ENCODE peak calls at places on chromosomes 11 and 22, in eight cellular contexts. U is LoVo; V is HT1080; G is immature natural killer cell; N is stimulated activated naive B cell treated with anti-CD40 and anti-IgM and Interleukin-4, amounts not matched to agents 10 μg/mL and 1 μg/mL and 100 μg/mL, for 72 hours; S is hepatocyte; Q is midbrain; E is activated T-cell treated with anti-CD3 and anti-CD28 coated beads, Interleukin-2, amount 50 U/mL, for 72 hours. L is an unnamed sample.

GRCh38 chr11:8352852-8353505 is 89.3 kb upstream of the LMO1 start:
- DNase-seq in U (peak), V (peak), G (no peak), N (no peak), S (no peak), Q (no peak), E (no peak), L (no peak)

GRCh38 chr11:110883266-110883665 is 171.0 kb upstream of the ARHGAP20 start:
- DNase-seq in U (no peak), V (no peak), G (no peak), N (no peak), S (no peak), Q (peak), E (no peak), L (no peak)

GRCh38 chr11:57641426-57641825 is 8.3 kb downstream of the YPEL4 start:
- DNase-seq in U (peak), V (peak), G (peak), N (no peak), S (peak), Q (peak), E (no peak), L (no peak)

GRCh38 chr11:103109818-103110388 is 677 bp downstream of the DYNC2H1 start:
- DNase-seq in U (no peak), V (no peak), G (no peak), N (no peak), S (no peak), Q (no peak), E (peak), L (peak)

GRCh38 chr11:132785878-132786277 is 746.4 kb downstream of the OPCML start:
- DNase-seq in U (no peak), V (no peak), G (no peak), N (no peak), S (no peak), Q (no peak), E (no peak), L (no peak)

GRCh38 chr11:8233691-8234424 is 29.8 kb downstream of the LMO1 start:
- DNase-seq in U (no peak), V (peak), G (no peak), N (no peak), S (peak), Q (no peak), E (no peak), L (no peak)

GRCh38 chr11:81907996-81908395 is 825.7 kb downstream of the FAM181B start:
- DNase-seq in U (no peak), V (no peak), G (no peak), N (no peak), S (no peak), Q (no peak), E (no peak), L (no peak)

GRCh38 chr22:41197808-41198585 is 7.1 kb upstream of the L3MBTL2 start:
- DNase-seq in U (peak), V (peak), G (no peak), N (no peak), S (peak), Q (no peak), E (peak), L (no peak)

GRCh38 chr22:46355369-46355995 is 20.0 kb downstream of the TRMU start:
- DNase-seq in U (peak), V (peak), G (peak), N (peak), S (peak), Q (peak), E (peak), L (peak)

GRCh38 chr22:26689553-26690301 is 32.3 kb downstream of the MIAT start:
- DNase-seq in U (no peak), V (no peak), G (no peak), N (no peak), S (no peak), Q (peak), E (no peak), L (no peak)

GRCh38 chr11:8717876-8718753 is 35.5 kb downstream of the RPL27A start:
- DNase-seq in U (no peak), V (peak), G (no peak), N (peak), S (peak), Q (peak), E (no peak), L (no peak)

GRCh38 chr22:20299736-20300136 is 20.1 kb downstream of the DGCR6L start:
- DNase-seq in U (peak), V (no peak), G (no peak), N (no peak), S (peak), Q (no peak), E (no peak), L (no peak)

GRCh38 chr22:41094036-41094435 is 1.6 kb downstream of the EP300 start:
- DNase-seq in U (no peak), V (peak), G (no peak), N (no peak), S (peak), Q (no peak), E (peak), L (no peak)

GRCh38 chr22:31248138-31248745 is 36.1 kb downstream of the LIMK2 start:
- DNase-seq in U (peak), V (peak), G (peak), N (no peak), S (peak), Q (peak), E (peak), L (peak)

GRCh38 chr11:76424379-76424778 is 20.4 kb upstream of the EMSY start:
- DNase-seq in U (no peak), V (no peak), G (no peak), N (peak), S (no peak), Q (no peak), E (peak), L (no peak)

GRCh38 chr11:44989831-44990566 is 39.3 kb upstream of the TP53I11 start:
- DNase-seq in U (no peak), V (no peak), G (no peak), N (no peak), S (no peak), Q (no peak), E (no peak), L (no peak)

GRCh38 chr11:77547863-77548551 is 41.7 kb upstream of the AQP11 start:
- DNase-seq in U (peak), V (peak), G (peak), N (peak), S (peak), Q (peak), E (peak), L (no peak)

GRCh38 chr22:33116846-33117547 is 58.8 kb upstream of the SYN3 start:
- DNase-seq in U (peak), V (peak), G (no peak), N (no peak), S (peak), Q (no peak), E (no peak), L (no peak)

GRCh38 chr22:24355574-24355973 is 71.8 kb upstream of the ADORA2A start:
- DNase-seq in U (no peak), V (no peak), G (no peak), N (no peak), S (no peak), Q (no peak), E (no peak), L (no peak)

GRCh38 chr22:49736538-49736937 is 91.1 kb downstream of the BRD1 start:
- DNase-seq in U (no peak), V (no peak), G (no peak), N (no peak), S (no peak), Q (no peak), E (no peak), L (no peak)

L was measured in occipital lobe.